ENCODE peak calls at places on chromosomes 16 and 17, in four cellular contexts. R is coronary artery, H is GM10248, S is WTC11. Y is an unnamed sample.
A peak's percentile ranks its signal among the peaks of the same experiment; 100 is the strongest.

GRCh38 chr16:67963325-67964321 is 4.8 kb downstream of the SLC12A4 start:
- DNase-seq in S (peak; percentile 71), H (no peak), R (no peak), Y (no peak)

GRCh38 chr16:4426021-4426684 is 485 bp downstream of the DNAJA3 start:
- DNase-seq in S (peak; percentile 21), H (no peak), R (no peak), Y (no peak)

GRCh38 chr16:16021988-16022682 is 72.7 kb downstream of the ABCC1 start:
- DNase-seq in R (peak; percentile 98), S (no peak), H (no peak), Y (peak; percentile 95)

GRCh38 chr16:58384437-58385055 is 7.7 kb upstream of the GINS3 start:
- DNase-seq in R (no peak), H (no peak), S (no peak), Y (no peak)

GRCh38 chr16:20866161-20866772 is 33.9 kb downstream of the DCUN1D3 start:
- DNase-seq in R (peak; percentile 82), S (no peak), H (no peak), Y (no peak)

GRCh38 chr17:21096874-21097273 is 29.9 kb upstream of the DHRS7B start:
- DNase-seq in H (no peak), R (no peak), S (no peak), Y (no peak)

GRCh38 chr17:44961921-44962350 is 6.2 kb downstream of the C1QL1 start:
- DNase-seq in H (no peak), S (peak; percentile 54), R (no peak), Y (no peak)

GRCh38 chr16:84547539-84548058 is 43.1 kb upstream of the MEAK7 start:
- DNase-seq in S (no peak), H (no peak), R (no peak), Y (no peak)

GRCh38 chr17:48621410-48622387 is 4.5 kb downstream of the HOXB9 start:
- DNase-seq in R (no peak), H (no peak), S (no peak), Y (no peak)

GRCh38 chr16:87457724-87458423 is 35.0 kb downstream of the ZCCHC14 start:
- DNase-seq in S (no peak), H (peak; percentile 33), R (no peak), Y (no peak)

GRCh38 chr16:57661510-57661909 is 6.6 kb upstream of the ADGRG3 start:
- DNase-seq in S (no peak), R (no peak), H (no peak), Y (no peak)

GRCh38 chr16:17026600-17027242 is 444.0 kb downstream of the XYLT1 start:
- DNase-seq in S (no peak), R (no peak), H (peak; percentile 31), Y (no peak)

GRCh38 chr17:54353789-54354525 is 531.2 kb downstream of the KIF2B start:
- DNase-seq in S (no peak), H (no peak), R (no peak), Y (no peak)

GRCh38 chr17:50781167-50781566 is 13.8 kb upstream of the ANKRD40CL start:
- DNase-seq in R (no peak), S (no peak), H (no peak), Y (no peak)

GRCh38 chr16:74123826-74124225 is 172.8 kb upstream of the PSMD7 start:
- DNase-seq in R (no peak), H (no peak), S (no peak), Y (no peak)

GRCh38 chr16:22660441-22661160 is 149.9 kb downstream of the NPIPB5 start:
- DNase-seq in H (no peak), S (no peak), R (peak; percentile 35), Y (no peak)

GRCh38 chr16:75273054-75273925 is 21.9 kb upstream of the BCAR1 start:
- DNase-seq in R (no peak), H (no peak), S (no peak), Y (no peak)

GRCh38 chr16:25007284-25007984 is 7.7 kb downstream of the ARHGAP17 start:
- DNase-seq in R (no peak), H (no peak), S (no peak), Y (no peak)

GRCh38 chr16:29729116-29729521 is 16.7 kb downstream of the C16orf54 start:
- DNase-seq in S (no peak), H (no peak), R (no peak), Y (no peak)

GRCh38 chr16:50002190-50002589 is 22.8 kb upstream of the CNEP1R1 start:
- DNase-seq in H (no peak), R (no peak), S (no peak), Y (no peak)

GRCh38 chr17:32774286-32775084 is 102.4 kb downstream of the MYO1D start:
- DNase-seq in S (no peak), R (no peak), H (no peak), Y (no peak)

GRCh38 chr17:32771396-32771795 is 105.5 kb downstream of the MYO1D start:
- DNase-seq in R (no peak), S (no peak), H (no peak), Y (no peak)

GRCh38 chr17:32772453-32773025 is 104.4 kb downstream of the MYO1D start:
- DNase-seq in S (no peak), R (no peak), H (peak; percentile 16), Y (no peak)

GRCh38 chr17:32763855-32764439 is 113.0 kb downstream of the MYO1D start:
- DNase-seq in R (no peak), S (no peak), H (no peak), Y (no peak)

GRCh38 chr17:32769846-32770245 is 107.1 kb downstream of the MYO1D start:
- DNase-seq in H (no peak), S (no peak), R (no peak), Y (no peak)
- TF ChIP-seq CTCF in H (peak; percentile 9), S (no peak), R (no peak), Y (peak; percentile 11)

GRCh38 chr16:48489376-48489775 is 104.2 kb upstream of the SIAH1 start:
- DNase-seq in H (no peak), R (no peak), S (no peak), Y (no peak)

GRCh38 chr16:48491517-48491916 is 106.3 kb upstream of the SIAH1 start:
- DNase-seq in S (no peak), H (no peak), R (no peak), Y (no peak)

GRCh38 chr16:48494742-48495141 is 109.5 kb upstream of the SIAH1 start:
- DNase-seq in S (no peak), R (no peak), H (no peak), Y (no peak)

GRCh38 chr16:48495303-48495702 is 110.1 kb upstream of the SIAH1 start:
- DNase-seq in S (no peak), H (no peak), R (no peak), Y (no peak)

GRCh38 chr16:48492131-48492530 is 106.9 kb upstream of the SIAH1 start:
- DNase-seq in H (no peak), S (no peak), R (no peak), Y (no peak)
- TF ChIP-seq CTCF in H (no peak), S (no peak), R (no peak), Y (no peak)

GRCh38 chr17:60502145-60502544 is 23.9 kb downstream of the APPBP2 start:
- DNase-seq in R (no peak), H (no peak), S (no peak), Y (no peak)

GRCh38 chr17:60506312-60506711 is 19.7 kb downstream of the APPBP2 start:
- DNase-seq in H (no peak), R (no peak), S (no peak), Y (no peak)

GRCh38 chr17:60496051-60496450 is 30.0 kb downstream of the APPBP2 start:
- DNase-seq in R (no peak), H (no peak), S (no peak), Y (no peak)

GRCh38 chr17:60501589-60501988 is 24.5 kb downstream of the APPBP2 start:
- DNase-seq in S (no peak), R (no peak), H (no peak), Y (no peak)
- TF ChIP-seq CTCF in S (no peak), R (no peak), H (no peak), Y (no peak)

GRCh38 chr17:70646673-70647072 is 477.3 kb downstream of the KCNJ2 start:
- DNase-seq in H (no peak), R (no peak), S (no peak), Y (no peak)
- TF ChIP-seq CTCF in H (no peak), R (no peak), S (no peak), Y (no peak)

GRCh38 chr17:66185842-66186241 is 6.1 kb downstream of the CEP112 start:
- DNase-seq in H (no peak), S (no peak), R (no peak), Y (no peak)

GRCh38 chr17:66187718-66188117 is 4.2 kb downstream of the CEP112 start:
- DNase-seq in S (no peak), R (no peak), H (no peak), Y (no peak)

GRCh38 chr17:66190738-66191606 is 961 bp downstream of the CEP112 start:
- DNase-seq in S (no peak), H (no peak), R (no peak), Y (no peak)

GRCh38 chr17:66192378-66192687 is 400 bp upstream of the CEP112 start:
- DNase-seq in R (no peak), S (no peak), H (no peak), Y (no peak)

GRCh38 chr17:66191607-66192377 is at the start of gene CEP112:
- DNase-seq in S (peak; percentile 96), R (peak; percentile 79), H (peak; percentile 79), Y (peak; percentile 89)
- TF ChIP-seq CTCF in S (no peak), R (no peak), H (no peak), Y (no peak)

DNA sequence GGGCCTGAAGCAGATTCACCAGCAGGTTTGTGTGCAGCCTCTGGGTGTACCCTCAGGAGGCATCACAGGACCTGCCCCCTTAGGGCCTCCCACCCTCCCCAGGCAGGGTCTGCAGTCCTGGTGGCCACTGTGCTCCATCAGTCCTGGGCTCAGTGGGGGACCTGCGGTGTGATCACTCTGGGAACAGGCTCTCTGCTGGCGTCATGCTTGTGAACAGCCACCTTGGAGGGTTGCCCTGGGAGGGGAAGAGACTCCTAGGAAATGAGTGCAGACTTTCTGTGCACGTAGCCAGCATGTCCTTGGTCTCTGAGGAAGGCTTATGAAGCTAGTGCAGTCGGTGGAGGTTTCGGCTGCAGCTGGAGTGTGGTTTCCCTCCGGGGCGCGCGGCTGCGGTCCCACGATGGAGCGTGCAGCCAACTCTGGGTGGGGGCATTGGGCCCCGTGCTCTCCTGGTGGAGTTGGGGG is 68.0 kb upstream of the ZNF750 start:
- DNase-seq in H (no peak), S (no peak), R (no peak), Y (no peak)
- TF ChIP-seq CTCF in H (no peak), S (no peak), R (no peak), Y (no peak)

GRCh38 chr17:45973099-45973838 is 25.8 kb upstream of the STH start:
- DNase-seq in H (no peak), S (no peak), R (no peak), Y (no peak)

GRCh38 chr17:45972531-45972930 is 26.5 kb upstream of the STH start:
- DNase-seq in R (no peak), H (no peak), S (no peak), Y (no peak)

GRCh38 chr17:45969726-45970125 is 29.3 kb upstream of the STH start:
- DNase-seq in R (no peak), H (no peak), S (no peak), Y (no peak)

GRCh38 chr17:45970659-45971058 is 28.4 kb upstream of the STH start:
- DNase-seq in H (no peak), R (no peak), S (no peak), Y (no peak)

GRCh38 chr17:45971698-45972141 is 27.3 kb upstream of the STH start:
- DNase-seq in R (no peak), H (no peak), S (peak; percentile 54), Y (no peak)
- TF ChIP-seq CTCF in R (no peak), H (no peak), S (peak; percentile 49), Y (no peak)

Y was measured in osteocyte.